ENCODE peak calls at places on chromosomes 13 and 19, in nine cellular contexts. Z is tibial artery, B is Peyer's patch, N is mesendoderm, D is stomach, H is mesenchymal stem cell, O is heart left ventricle, S is colonic mucosa, A is body of pancreas. M is an unnamed sample.

GRCh38 chr13:29740961-29741360 is 109.5 kb downstream of the UBL3 start:
- DNase-seq in H (no peak), N (no peak), B (no peak), Z (no peak), D (no peak), A (no peak), S (no peak), O (no peak), M (no peak)

GRCh38 chr19:23957660-23958281 is 43.1 kb downstream of the ZNF726 start:
- DNase-seq in N (no peak), O (no peak), B (no peak), A (no peak), H (peak; percentile 58), D (no peak), S (no peak), Z (no peak), M (no peak)

GRCh38 chr13:34751044-34751443 is 191.0 kb upstream of the NBEA start:
- DNase-seq in A (no peak), N (no peak), H (no peak), O (no peak), Z (no peak), S (no peak), B (no peak), D (no peak), M (no peak)

GRCh38 chr19:2329528-2329927 is 1.0 kb downstream of the SPPL2B start:
- DNase-seq in D (no peak), H (no peak), A (no peak), N (no peak), S (peak; percentile 36), B (no peak), Z (no peak), O (no peak), M (no peak)

GRCh38 chr13:113357529-113357928 is 6.4 kb downstream of the GRTP1 start:
- DNase-seq in S (no peak), O (no peak), D (no peak), H (peak; percentile 39), B (no peak), A (no peak), N (no peak), Z (no peak), M (no peak)

GRCh38 chr19:8445488-8446001 is 770 bp downstream of the HNRNPM start:
- DNase-seq in B (peak; percentile 68), A (peak; percentile 69), Z (peak; percentile 41), O (peak; percentile 78), H (peak; percentile 51), S (peak; percentile 68), N (peak; percentile 54), D (peak; percentile 67), M (peak; percentile 59)

GRCh38 chr19:35291916-35292315 is at the start of gene MAG:
- DNase-seq in S (no peak), B (no peak), Z (no peak), O (no peak), D (no peak), H (no peak), A (no peak), N (no peak), M (no peak)

GRCh38 chr13:103625194-103625593 is 559.0 kb upstream of the SLC10A2 start:
- DNase-seq in A (no peak), O (no peak), B (no peak), S (no peak), Z (no peak), H (no peak), N (no peak), D (no peak), M (no peak)

GRCh38 chr19:47491358-47492136 is 7.5 kb upstream of the KPTN start:
- DNase-seq in D (no peak), O (peak; percentile 67), H (no peak), A (no peak), B (no peak), Z (no peak), N (no peak), S (no peak), M (no peak)

GRCh38 chr19:36032251-36033104 is at the start of gene CLIP3:
- DNase-seq in A (peak; percentile 42), D (no peak), Z (peak; percentile 62), B (peak; percentile 57), H (peak; percentile 73), S (peak; percentile 32), N (peak; percentile 77), O (peak; percentile 87), M (peak; percentile 78)

GRCh38 chr13:52356327-52356726 is 49.6 kb downstream of the THSD1 start:
- DNase-seq in A (no peak), Z (no peak), H (no peak), B (no peak), S (no peak), D (no peak), N (peak; percentile 78), O (no peak), M (no peak)

GRCh38 chr19:17755977-17756670 is 4.8 kb downstream of the FCHO1 start:
- DNase-seq in H (peak; percentile 37), B (peak; percentile 89), O (no peak), S (peak; percentile 42), D (peak; percentile 78), Z (no peak), N (peak; percentile 86), A (peak; percentile 72), M (peak; percentile 90)

GRCh38 chr13:93552596-93552995 is 326.0 kb downstream of the GPC6 start:
- DNase-seq in A (no peak), N (peak; percentile 73), Z (no peak), O (no peak), S (no peak), B (no peak), D (no peak), H (no peak), M (no peak)

DNA sequence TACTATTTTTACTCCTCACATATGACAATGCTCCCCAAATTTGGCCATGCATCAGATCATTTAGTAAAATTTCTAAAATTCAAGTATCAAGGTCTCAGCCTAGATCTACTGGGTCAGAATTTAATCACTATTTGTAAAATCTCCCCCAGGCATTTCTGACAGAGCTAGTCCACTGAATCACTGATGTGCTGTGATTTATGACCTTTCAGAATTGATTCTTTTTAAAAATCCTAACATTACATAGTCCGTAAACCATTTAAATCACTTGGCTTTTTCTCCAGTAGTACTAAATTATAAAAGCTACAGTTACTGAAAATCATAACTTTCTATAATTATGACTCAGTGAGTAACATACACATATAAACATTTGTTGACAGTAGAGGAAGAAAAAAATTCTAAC is 92.8 kb upstream of the RAP2A start:
- DNase-seq in Z (no peak), H (peak; percentile 23), D (no peak), A (no peak), N (no peak), B (no peak), O (no peak), S (no peak), M (no peak)
- H3K36me3 ChIP-seq in Z (no peaks in the 10 kb centered on the region), H (peaks cover 24% of the 10 kb centered on the region), D (peaks cover 30% of the 10 kb centered on the region), A (no peaks in the 10 kb centered on the region), N (no peaks in the 10 kb centered on the region), B (peaks cover 9% of the 10 kb centered on the region), O (peaks cover 5% of the 10 kb centered on the region), S (no peaks in the 10 kb centered on the region), M (no peaks in the 10 kb centered on the region)

DNA sequence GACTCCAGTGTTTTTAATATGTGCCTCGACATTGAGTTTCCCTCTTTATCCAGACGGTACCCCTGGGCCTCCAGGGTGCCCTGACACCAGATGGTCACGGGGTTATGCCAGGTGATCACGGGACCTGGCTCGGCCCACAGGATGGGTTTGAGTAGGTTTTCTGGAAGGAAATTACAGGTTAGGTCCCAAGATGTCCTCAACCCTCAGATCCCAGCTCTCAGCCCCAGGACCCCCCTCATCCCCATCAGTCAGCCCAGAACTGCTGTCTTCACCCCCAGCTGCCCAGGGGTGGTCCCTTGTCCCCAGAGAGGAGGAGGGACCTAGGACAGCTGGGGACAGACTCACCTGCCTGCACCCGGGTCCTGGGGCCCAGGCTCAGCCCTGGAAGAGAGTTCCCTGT is 441 bp downstream of the LILRA4 start:
- DNase-seq in A (no peak), S (no peak), D (no peak), O (no peak), B (peak; percentile 35), N (no peak), Z (no peak), H (no peak), M (no peak)
- H3K27me3 ChIP-seq in A (no peaks in the 10 kb centered on the region), S (no peaks in the 10 kb centered on the region), D (no peaks in the 10 kb centered on the region), O (no peaks in the 10 kb centered on the region), B (no peaks in the 10 kb centered on the region), N (no peaks in the 10 kb centered on the region), Z (no peaks in the 10 kb centered on the region), H (peaks cover 14% of the 10 kb centered on the region), M (no peaks in the 10 kb centered on the region)

GRCh38 chr19:45467456-45468158 is at the start of gene FOSB:
- DNase-seq in N (peak; percentile 96), A (peak; percentile 98), D (peak; percentile 97), S (peak; percentile 95), B (peak; percentile 98), H (peak; percentile 95), Z (peak; percentile 96), O (peak; percentile 97), M (peak; percentile 98)

GRCh38 chr19:45469132-45469834 is 1.5 kb downstream of the FOSB start:
- DNase-seq in O (peak; percentile 97), D (peak; percentile 95), A (peak; percentile 95), S (peak; percentile 93), H (peak; percentile 75), N (peak; percentile 95), Z (peak; percentile 92), B (peak; percentile 97), M (peak; percentile 95)

GRCh38 chr19:45467115-45467455 is 711 bp upstream of the FOSB start:
- DNase-seq in B (no peak), D (no peak), Z (no peak), H (peak; percentile 60), S (no peak), N (peak; percentile 46), A (no peak), O (no peak), M (no peak)

GRCh38 chr19:45468803-45469131 is 971 bp downstream of the FOSB start:
- DNase-seq in B (no peak), A (no peak), S (no peak), H (no peak), O (no peak), D (peak; percentile 41), Z (no peak), N (no peak), M (no peak)

DNA sequence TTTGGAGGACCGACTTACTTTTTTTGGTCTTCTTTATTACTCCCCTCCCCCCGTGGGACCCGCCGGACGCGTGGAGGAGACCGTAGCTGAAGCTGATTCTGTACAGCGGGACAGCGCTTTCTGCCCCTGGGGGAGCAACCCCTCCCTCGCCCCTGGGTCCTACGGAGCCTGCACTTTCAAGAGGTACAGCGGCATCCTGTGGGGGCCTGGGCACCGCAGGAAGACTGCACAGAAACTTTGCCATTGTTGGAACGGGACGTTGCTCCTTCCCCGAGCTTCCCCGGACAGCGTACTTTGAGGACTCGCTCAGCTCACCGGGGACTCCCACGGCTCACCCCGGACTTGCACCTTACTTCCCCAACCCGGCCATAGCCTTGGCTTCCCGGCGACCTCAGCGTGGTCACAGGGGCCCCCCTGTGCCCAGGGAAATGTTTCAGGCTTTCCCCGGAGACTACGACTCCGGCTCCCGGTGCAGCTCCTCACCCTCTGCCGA is 409 bp downstream of the FOSB start:
- DNase-seq in B (peak; percentile 69), N (peak; percentile 46), S (peak; percentile 49), Z (no peak), D (peak; percentile 35), O (no peak), A (peak; percentile 51), H (no peak), M (peak; percentile 24)
- H3K4me3 ChIP-seq in B (peak overlapping the region; percentile 36), N (no peak overlapping the region), S (peak overlapping the region; percentile 51), Z (peak overlapping the region; percentile 62), D (peak overlapping the region; percentile 64), O (peak overlapping the region; percentile 87), A (peak overlapping the region; percentile 2), H (peak overlapping the region; percentile 54), M (peak overlapping the region; percentile 86)

GRCh38 chr19:4429266-4430200 is 27.1 kb downstream of the CHAF1A start:
- DNase-seq in D (no peak), A (no peak), N (no peak), S (no peak), O (peak; percentile 11), B (no peak), H (no peak), Z (no peak), M (no peak)
- H3K36me3 ChIP-seq in D (peaks cover 72% of the 10 kb centered on the region), A (no peaks in the 10 kb centered on the region), N (peaks cover 35% of the 10 kb centered on the region), S (no peaks in the 10 kb centered on the region), O (no peaks in the 10 kb centered on the region), B (peaks cover 27% of the 10 kb centered on the region), H (peaks cover 54% of the 10 kb centered on the region), Z (peaks cover 34% of the 10 kb centered on the region), M (no peaks in the 10 kb centered on the region)

M was measured in testis.